ENCODE peak calls at places on chromosomes 4 and X, in nine cellular contexts. M is esophagus squamous epithelium, K is A673, U is vagina, P is adipocyte, E is tibial artery, A is small intestine, X is PC-9, O is cardiac muscle cell. C is an unnamed sample.

GRCh38 chr4:40182979-40183378 is 13.9 kb upstream of the RHOH start:
- DNase-seq in M (no peak), K (no peak), U (no peak), P (no peak), E (no peak), A (no peak), X (no peak), O (no peak), C (no peak)

GRCh38 chr4:186304816-186305520 is 39.0 kb downstream of the F11 start:
- DNase-seq in M (no peak), K (peak; percentile 54), U (no peak), P (peak; percentile 4), E (no peak), A (no peak), X (no peak), O (peak; percentile 26), C (no peak)

GRCh38 chr4:1405249-1405635 is 1.0 kb downstream of the NKX1-1 start:
- DNase-seq in M (no peak), K (no peak), U (no peak), P (no peak), E (no peak), A (no peak), X (no peak), O (no peak), C (no peak)

GRCh38 chr4:84673475-84674230 is 90.7 kb downstream of the CDS1 start:
- DNase-seq in M (no peak), K (peak; percentile 7), U (no peak), P (peak; percentile 81), E (no peak), A (no peak), X (no peak), O (peak; percentile 88), C (no peak)

GRCh38 chr4:137226900-137227299 is 305.4 kb downstream of the PCDH18 start:
- DNase-seq in M (no peak), K (peak; percentile 4), U (no peak), P (peak; percentile 14), E (no peak), A (no peak), X (no peak), O (peak; percentile 19), C (no peak)

GRCh38 chrX:45497290-45497689 is 296.6 kb upstream of the DIPK2B start:
- DNase-seq in M (no peak), K (no peak), U (no peak), P (no peak), E (no peak), A (no peak), X (no peak), O (no peak), C (no peak)

GRCh38 chrX:13927175-13927574 is 102.5 kb downstream of the GEMIN8 start:
- DNase-seq in M (no peak), K (no peak), U (no peak), P (no peak), E (no peak), A (no peak), X (no peak), O (no peak), C (no peak)

GRCh38 chr4:110510955-110511544 is 35.1 kb downstream of the ENPEP start:
- DNase-seq in M (no peak), K (peak; percentile 85), U (no peak), P (peak; percentile 88), E (no peak), A (peak; percentile 79), X (no peak), O (peak; percentile 76), C (no peak)

DNA sequence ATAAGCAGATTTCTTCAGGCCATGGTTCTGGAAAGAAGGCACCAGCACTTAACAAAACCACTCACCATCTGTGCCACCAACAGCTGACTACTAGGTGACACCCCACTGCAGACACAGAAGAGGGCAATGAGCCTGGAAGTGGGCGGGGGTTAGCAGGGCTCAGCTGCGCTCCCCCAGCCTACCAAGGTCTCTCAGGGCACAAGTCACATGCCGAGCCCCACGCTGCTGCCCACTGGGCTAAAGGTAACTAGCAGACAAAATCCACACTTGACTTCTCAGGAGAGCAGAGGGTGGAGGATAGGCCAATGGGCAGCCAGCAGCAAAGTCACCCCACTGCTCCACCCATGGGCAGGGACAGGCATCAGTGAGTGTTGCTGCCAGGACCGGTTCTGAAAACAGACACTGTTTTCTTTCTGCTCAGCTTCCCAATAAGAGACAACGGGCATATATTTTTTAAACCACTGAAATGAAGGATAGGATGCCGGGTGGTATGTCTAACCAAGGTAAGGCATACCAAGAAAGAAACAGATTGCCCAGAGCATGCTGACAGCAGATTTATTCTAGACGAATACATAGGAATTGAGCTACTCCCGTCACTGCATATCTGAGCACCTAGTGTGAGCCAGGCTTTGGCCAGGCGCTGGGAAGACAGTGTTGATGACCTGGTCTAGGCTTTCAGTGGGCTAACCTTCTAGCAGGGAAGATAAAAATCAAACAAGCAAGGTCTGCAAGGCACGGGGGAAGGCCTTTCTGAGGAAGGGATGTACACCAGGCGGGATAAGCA is 20.1 kb downstream of the ACSL1 start:
- DNase-seq in M (no peak), K (no peak), U (no peak), P (no peak), E (peak; percentile 67), A (peak; percentile 84), X (peak; percentile 67), O (no peak), C (no peak)
- H3K4me3 ChIP-seq in M (peak overlapping the region; percentile 4), K (no peak overlapping the region), U (no peak overlapping the region), P (peak overlapping the region; percentile 38), E (no peak overlapping the region), A (no peak overlapping the region), X (no peak overlapping the region), O (no peak overlapping the region), C (no peak overlapping the region)

DNA sequence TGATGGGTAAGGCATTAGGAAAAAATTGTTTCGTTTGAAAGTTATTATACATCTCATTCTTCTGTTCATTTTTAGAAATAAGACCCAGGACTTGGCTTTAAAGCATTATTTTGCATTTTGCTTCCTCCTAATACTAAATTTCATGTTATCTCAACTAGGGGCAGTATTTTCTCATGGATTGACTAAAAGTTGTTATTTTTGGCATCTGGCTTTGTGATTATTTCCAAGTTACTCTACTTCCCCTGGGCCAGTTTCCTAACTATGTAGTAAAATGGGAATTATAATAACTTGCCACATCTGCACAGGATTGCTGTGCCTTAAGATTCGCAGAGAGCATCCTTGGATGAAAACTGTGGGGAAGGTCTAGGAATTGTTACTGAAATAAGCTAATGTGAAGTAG is 3.0 kb downstream of the RBPJ start:
- DNase-seq in M (no peak), K (no peak), U (no peak), P (peak; percentile 85), E (no peak), A (no peak), X (no peak), O (peak; percentile 67), C (no peak)
- H3K4me1 ChIP-seq in M (peaks cover 16% of the 10 kb centered on the region), K (peaks cover 16% of the 10 kb centered on the region), U (peaks cover 57% of the 10 kb centered on the region), P (peaks cover 57% of the 10 kb centered on the region), E (peaks cover 28% of the 10 kb centered on the region), A (no peaks in the 10 kb centered on the region), X (peaks cover 23% of the 10 kb centered on the region), O (peaks cover 25% of the 10 kb centered on the region), C (peaks cover 44% of the 10 kb centered on the region)

GRCh38 chrX:137033774-137034507 is at the start of gene GPR101:
- DNase-seq in M (no peak), K (no peak), U (no peak), P (no peak), E (no peak), A (no peak), X (no peak), O (no peak), C (no peak)

GRCh38 chrX:137032841-137033773 is 688 bp downstream of the GPR101 start:
- DNase-seq in M (no peak), K (no peak), U (no peak), P (no peak), E (no peak), A (no peak), X (no peak), O (no peak), C (no peak)

GRCh38 chrX:137031039-137031438 is 2.8 kb downstream of the GPR101 start:
- DNase-seq in M (no peak), K (no peak), U (no peak), P (no peak), E (no peak), A (no peak), X (no peak), O (no peak), C (no peak)

GRCh38 chrX:137031517-137032377 is 2.0 kb downstream of the GPR101 start:
- DNase-seq in M (no peak), K (peak; percentile 78), U (no peak), P (peak; percentile 57), E (no peak), A (peak; percentile 0), X (no peak), O (peak; percentile 49), C (no peak)

DNA sequence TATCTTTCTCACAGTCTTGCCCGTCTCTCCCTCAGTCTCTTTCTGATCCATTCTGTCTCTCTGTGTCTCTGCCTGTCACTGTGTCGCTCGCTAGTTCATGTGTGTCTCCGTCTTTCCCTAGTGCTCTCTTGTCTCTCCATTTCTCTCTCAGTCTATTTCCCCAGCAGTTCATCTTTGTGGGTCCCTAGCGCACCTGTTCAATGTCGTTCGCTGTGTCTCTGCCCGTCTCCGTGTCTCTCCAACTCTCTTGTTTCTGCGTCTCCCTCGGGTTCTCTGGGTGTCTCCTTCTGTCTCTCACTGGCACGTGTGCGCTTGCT is 1.5 kb downstream of the GPR101 start:
- DNase-seq in M (no peak), K (no peak), U (no peak), P (no peak), E (no peak), A (no peak), X (no peak), O (no peak), C (no peak)
- H3K27me3 ChIP-seq in M (no peaks in the 10 kb centered on the region), K (peaks cover 83% of the 10 kb centered on the region), U (no peaks in the 10 kb centered on the region), P (peaks cover 60% of the 10 kb centered on the region), E (no peaks in the 10 kb centered on the region), A (peaks cover 10% of the 10 kb centered on the region), X (peaks cover 69% of the 10 kb centered on the region), O (peaks cover 94% of the 10 kb centered on the region), C (peaks cover 17% of the 10 kb centered on the region)

GRCh38 chr4:108361886-108362285 is 193.2 kb upstream of the LEF1 start:
- DNase-seq in M (no peak), K (no peak), U (no peak), P (no peak), E (no peak), A (no peak), X (no peak), O (no peak), C (no peak)

GRCh38 chr4:108359936-108360681 is 191.4 kb upstream of the LEF1 start:
- DNase-seq in M (no peak), K (no peak), U (no peak), P (no peak), E (no peak), A (no peak), X (no peak), O (no peak), C (no peak)

GRCh38 chr4:108365551-108365950 is 196.8 kb upstream of the LEF1 start:
- DNase-seq in M (no peak), K (no peak), U (no peak), P (no peak), E (no peak), A (no peak), X (no peak), O (no peak), C (no peak)

GRCh38 chr4:108359130-108359709 is 190.5 kb upstream of the LEF1 start:
- DNase-seq in M (no peak), K (no peak), U (no peak), P (no peak), E (no peak), A (no peak), X (no peak), O (no peak), C (no peak)

DNA sequence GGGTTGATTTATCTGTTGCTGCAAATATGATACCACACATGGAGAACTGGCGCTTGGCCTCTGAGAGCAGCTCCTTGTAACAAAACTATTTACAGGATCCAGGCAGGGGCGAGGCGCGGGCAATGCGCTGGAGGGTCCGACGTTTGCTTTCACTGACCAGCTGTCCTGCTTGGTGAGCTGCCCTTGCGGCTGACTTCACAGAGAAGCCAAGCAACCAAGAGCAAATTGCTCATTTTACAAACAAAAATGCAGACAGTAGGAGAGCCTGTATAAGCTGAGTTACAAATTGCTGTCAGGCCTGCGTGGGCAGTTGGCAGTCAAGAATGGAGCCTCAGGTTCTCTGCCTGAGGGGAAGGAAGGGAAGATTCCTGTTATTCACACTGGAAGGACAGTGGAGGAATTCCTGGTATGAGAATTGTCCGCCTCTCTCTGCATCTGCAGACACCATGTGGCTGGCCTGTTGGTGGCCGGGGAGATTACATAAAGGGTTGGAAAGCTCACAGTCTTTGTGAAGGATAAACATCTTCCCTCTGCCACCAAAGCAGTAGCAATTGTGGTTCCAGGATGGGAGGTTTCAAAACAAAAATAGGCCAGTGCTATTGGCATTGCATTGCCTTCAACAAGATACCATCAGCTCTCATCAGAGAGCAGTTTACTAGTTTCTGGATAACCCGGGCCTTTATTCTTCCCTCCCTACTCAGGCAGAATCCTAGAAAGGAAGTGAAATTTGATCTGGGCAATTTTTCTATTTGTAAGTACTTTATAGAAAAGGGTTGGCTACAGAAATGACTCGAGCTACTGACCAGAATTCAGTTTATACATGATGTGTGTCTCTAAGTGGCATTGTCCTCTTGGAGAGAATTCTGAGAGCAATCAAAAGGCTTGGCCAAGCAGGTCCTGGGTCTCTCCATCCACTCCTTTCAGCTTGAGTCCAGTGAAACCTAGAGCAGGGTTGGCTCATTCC is 192.4 kb upstream of the LEF1 start:
- DNase-seq in M (no peak), K (peak; percentile 14), U (no peak), P (peak; percentile 64), E (no peak), A (no peak), X (peak; percentile 30), O (peak; percentile 29), C (no peak)
- H3K4me3 ChIP-seq in M (no peak overlapping the region), K (no peak overlapping the region), U (no peak overlapping the region), P (no peak overlapping the region), E (no peak overlapping the region), A (no peak overlapping the region), X (no peak overlapping the region), O (no peak overlapping the region), C (peak overlapping the region; percentile 49)

C was measured in CD4-positive, CD25-positive, alpha-beta regulatory T cell.